ENCODE peak calls at places on chromosomes 4 and X, in four cellular contexts. One of them, this sample, is unnamed.

GRCh38 chr4:135144498-135144897 is 942.9 kb upstream of the PABPC4L start:
- DNase-seq in mesenchymal stem cell: no peak
- DNase-seq in H9: no peak
- DNase-seq in MM.1S: peak
- DNase-seq in this sample: no peak

GRCh38 chrX:3052864-3053263 is 11.6 kb downstream of the ARSF start:
- DNase-seq in mesenchymal stem cell: no peak
- DNase-seq in H9: no peak
- DNase-seq in MM.1S: no peak
- DNase-seq in this sample: no peak

GRCh38 chrX:42680651-42681050 is 97.3 kb downstream of the PPP1R2C start:
- DNase-seq in mesenchymal stem cell: peak
- DNase-seq in H9: peak
- DNase-seq in MM.1S: no peak
- DNase-seq in this sample: no peak

GRCh38 chr4:20318011-20318898 is 66.5 kb downstream of the SLIT2 start:
- DNase-seq in mesenchymal stem cell: peak
- DNase-seq in H9: no peak
- DNase-seq in MM.1S: peak
- DNase-seq in this sample: no peak

GRCh38 chr4:71162386-71162785 is 168.9 kb downstream of the DCK start:
- DNase-seq in mesenchymal stem cell: no peak
- DNase-seq in H9: no peak
- DNase-seq in MM.1S: no peak
- DNase-seq in this sample: no peak

GRCh38 chrX:122835886-122836285 is 348.2 kb upstream of the GRIA3 start:
- DNase-seq in mesenchymal stem cell: no peak
- DNase-seq in H9: no peak
- DNase-seq in MM.1S: no peak
- DNase-seq in this sample: no peak

GRCh38 chr4:10083331-10083769 is 33.2 kb downstream of the WDR1 start:
- DNase-seq in mesenchymal stem cell: no peak
- DNase-seq in H9: no peak
- DNase-seq in MM.1S: no peak
- DNase-seq in this sample: no peak

GRCh38 chr4:34250562-34250961 is 1993.8 kb downstream of the ARAP2 start:
- DNase-seq in mesenchymal stem cell: peak
- DNase-seq in H9: no peak
- DNase-seq in MM.1S: no peak
- DNase-seq in this sample: no peak

GRCh38 chr4:23903859-23904438 is 14.1 kb upstream of the PPARGC1A start:
- DNase-seq in mesenchymal stem cell: no peak
- DNase-seq in H9: no peak
- DNase-seq in MM.1S: no peak
- DNase-seq in this sample: no peak

GRCh38 chr4:6325791-6326290 is 56.2 kb downstream of the WFS1 start:
- DNase-seq in mesenchymal stem cell: no peak
- DNase-seq in H9: no peak
- DNase-seq in MM.1S: no peak
- DNase-seq in this sample: no peak

GRCh38 chr4:8010618-8011017 is 71.0 kb upstream of the AFAP1 start:
- DNase-seq in mesenchymal stem cell: peak
- DNase-seq in H9: no peak
- DNase-seq in MM.1S: no peak
- DNase-seq in this sample: peak

GRCh38 chr4:173243321-173243720 is 74.7 kb downstream of the GALNT7 start:
- DNase-seq in mesenchymal stem cell: peak
- DNase-seq in H9: no peak
- DNase-seq in MM.1S: no peak
- DNase-seq in this sample: no peak

GRCh38 chrX:70434352-70434866 is 10.2 kb upstream of the DLG3 start:
- DNase-seq in mesenchymal stem cell: peak
- DNase-seq in H9: peak
- DNase-seq in MM.1S: peak
- DNase-seq in this sample: peak

GRCh38 chrX:38754102-38754790 is 47.0 kb upstream of the MID1IP1 start:
- DNase-seq in mesenchymal stem cell: peak
- DNase-seq in H9: peak
- DNase-seq in MM.1S: peak
- DNase-seq in this sample: peak

GRCh38 chr4:76905521-76905920 is 7.6 kb upstream of the SOWAHB start:
- DNase-seq in mesenchymal stem cell: peak
- DNase-seq in H9: no peak
- DNase-seq in MM.1S: no peak
- DNase-seq in this sample: no peak

GRCh38 chr4:56127698-56128097 is 179.0 kb downstream of the CEP135 start:
- DNase-seq in mesenchymal stem cell: no peak
- DNase-seq in H9: no peak
- DNase-seq in MM.1S: no peak
- DNase-seq in this sample: no peak

GRCh38 chr4:182929296-182929695 is 12.1 kb upstream of the DCTD start:
- DNase-seq in mesenchymal stem cell: peak
- DNase-seq in H9: no peak
- DNase-seq in MM.1S: no peak
- DNase-seq in this sample: peak

DNA sequence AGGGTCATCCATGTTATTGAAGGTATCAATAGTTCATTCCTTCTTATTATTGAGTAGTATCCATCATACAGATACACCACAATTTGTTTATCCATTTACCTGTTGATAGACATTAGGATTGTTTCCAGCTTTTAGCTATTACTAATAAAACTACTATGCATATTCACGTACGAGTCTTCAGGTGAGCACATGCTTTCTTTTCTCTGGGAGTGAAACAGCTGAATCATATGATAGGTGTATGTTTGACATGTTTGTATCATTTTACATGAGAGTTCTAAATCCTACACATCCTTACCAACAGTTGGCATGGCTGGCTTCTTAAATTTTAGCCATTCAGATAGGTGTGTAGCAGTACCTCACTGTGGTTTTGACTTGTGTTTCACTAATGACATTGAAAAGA is 556.6 kb upstream of the DIPK2B start:
- DNase-seq in mesenchymal stem cell: no peak
- DNase-seq in H9: no peak
- DNase-seq in MM.1S: no peak
- DNase-seq in this sample: no peak
- H3K9ac ChIP-seq in mesenchymal stem cell: peak
- H3K9ac ChIP-seq in H9: no peak
- H3K9ac ChIP-seq in MM.1S: no peak
- H3K9ac ChIP-seq in this sample: no peak

DNA sequence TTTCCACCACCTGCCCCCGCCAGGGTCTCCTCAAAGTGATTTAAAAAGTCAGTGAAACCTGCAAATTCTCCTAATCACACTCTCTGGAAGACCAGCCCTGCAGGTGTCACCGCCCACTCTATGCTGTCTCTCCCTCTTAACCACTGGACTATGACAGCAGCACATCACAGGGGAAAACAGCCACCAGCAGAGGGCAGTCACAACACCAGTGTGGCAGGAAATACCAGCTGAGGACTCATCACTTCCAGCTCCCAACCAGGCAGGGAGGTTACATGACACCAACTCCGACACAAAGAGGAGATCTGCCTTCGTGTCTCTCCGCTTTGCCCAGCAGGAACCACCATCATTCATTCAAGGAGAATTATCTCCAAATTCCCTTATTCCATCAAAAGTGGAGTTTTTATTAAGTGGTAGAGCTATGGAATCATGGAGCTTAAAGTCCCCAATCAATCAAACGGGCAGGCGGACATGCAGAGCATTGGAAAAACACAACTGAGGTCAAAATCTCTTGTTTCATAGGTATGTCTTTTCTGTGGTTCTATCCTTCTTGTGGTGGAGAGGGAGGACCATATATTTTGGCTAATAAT is 91.3 kb downstream of the NSUN7 start:
- DNase-seq in mesenchymal stem cell: peak
- DNase-seq in H9: peak
- DNase-seq in MM.1S: peak
- DNase-seq in this sample: peak
- H3K9ac ChIP-seq in mesenchymal stem cell: no peak
- H3K9ac ChIP-seq in H9: no peak
- H3K9ac ChIP-seq in MM.1S: peak
- H3K9ac ChIP-seq in this sample: no peak

DNA sequence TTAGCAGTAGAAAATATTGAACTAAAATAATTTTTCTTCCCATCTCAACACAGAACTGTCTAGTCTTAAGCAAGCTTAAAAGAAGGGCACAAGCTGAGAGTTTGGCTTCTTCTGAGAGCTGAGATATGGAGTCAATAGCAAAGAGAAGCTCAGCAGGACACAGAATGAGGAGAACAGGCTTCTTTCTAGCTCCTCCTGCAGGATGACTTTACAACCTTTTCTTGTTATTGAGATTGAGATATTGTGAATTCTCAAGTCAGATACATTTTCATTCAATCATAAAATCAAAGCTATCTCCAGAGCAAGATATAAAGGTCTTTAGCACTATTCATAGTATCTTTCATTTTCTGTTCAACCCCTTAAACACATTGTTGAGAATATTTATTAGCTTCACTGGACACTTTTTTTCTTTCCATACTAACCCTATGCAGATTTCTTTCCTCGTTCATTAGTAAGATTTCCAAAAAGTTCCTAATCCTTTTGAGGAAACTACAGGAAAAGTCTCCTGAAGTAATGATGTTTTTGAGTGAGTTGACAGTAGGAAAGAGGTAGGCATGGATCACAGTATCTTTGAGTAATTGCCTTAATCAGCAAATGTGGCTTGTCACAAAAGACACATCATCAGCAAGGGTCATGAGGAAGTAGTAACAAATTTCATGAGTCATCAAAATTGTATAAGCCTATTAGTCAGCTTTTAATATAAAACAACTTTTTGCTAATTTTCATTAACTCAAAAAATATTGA is 17.8 kb upstream of the CXCL3 start:
- DNase-seq in mesenchymal stem cell: peak
- DNase-seq in H9: no peak
- DNase-seq in MM.1S: no peak
- DNase-seq in this sample: no peak
- H3K9ac ChIP-seq in mesenchymal stem cell: peak
- H3K9ac ChIP-seq in H9: no peak
- H3K9ac ChIP-seq in MM.1S: no peak
- H3K9ac ChIP-seq in this sample: no peak

GRCh38 chr4:29423836-29424721 is 1296.1 kb upstream of the PCDH7 start:
- DNase-seq in mesenchymal stem cell: peak
- DNase-seq in H9: no peak
- DNase-seq in MM.1S: no peak
- DNase-seq in this sample: no peak
- H3K9ac ChIP-seq in mesenchymal stem cell: no peak
- H3K9ac ChIP-seq in H9: no peak
- H3K9ac ChIP-seq in MM.1S: no peak
- H3K9ac ChIP-seq in this sample: no peak

GRCh38 chr4:150583287-150584197 is 1.6 kb downstream of the MAB21L2 start:
- DNase-seq in mesenchymal stem cell: peak
- DNase-seq in H9: peak
- DNase-seq in MM.1S: no peak
- DNase-seq in this sample: no peak
- H3K9ac ChIP-seq in mesenchymal stem cell: no peak
- H3K9ac ChIP-seq in H9: peak
- H3K9ac ChIP-seq in MM.1S: no peak
- H3K9ac ChIP-seq in this sample: no peak

GRCh38 chr4:85747871-85748491 is 273.0 kb downstream of the ARHGAP24 start:
- DNase-seq in mesenchymal stem cell: peak
- DNase-seq in H9: peak
- DNase-seq in MM.1S: peak
- DNase-seq in this sample: peak
- H3K9ac ChIP-seq in mesenchymal stem cell: peak
- H3K9ac ChIP-seq in H9: no peak
- H3K9ac ChIP-seq in MM.1S: no peak
- H3K9ac ChIP-seq in this sample: no peak